ENCODE peak calls at places on chromosomes 5 and 9, in six cellular contexts. One of them, this sample, is unnamed.
A peak's percentile ranks its signal among the peaks of the same experiment; 100 is the strongest.

GRCh38 chr5:142655339-142656267 is 30.3 kb downstream of the FGF1 start:
- DNase-seq in colonic mucosa: peak; percentile 79
- DNase-seq in HepG2: peak; percentile 62
- DNase-seq in Peyer's patch: peak; percentile 86
- DNase-seq in AG04450: peak; percentile 72
- DNase-seq in GM20000: peak; percentile 79
- DNase-seq in this sample: peak; percentile 90

GRCh38 chr5:84450617-84451414 is 66.1 kb upstream of the EDIL3 start:
- DNase-seq in colonic mucosa: no peak
- DNase-seq in HepG2: no peak
- DNase-seq in Peyer's patch: no peak
- DNase-seq in AG04450: no peak
- DNase-seq in GM20000: no peak
- DNase-seq in this sample: no peak

GRCh38 chr9:126066131-126066530 is 260.5 kb upstream of the MVB12B start:
- DNase-seq in colonic mucosa: no peak
- DNase-seq in HepG2: no peak
- DNase-seq in Peyer's patch: no peak
- DNase-seq in AG04450: no peak
- DNase-seq in GM20000: no peak
- DNase-seq in this sample: no peak

GRCh38 chr5:81819556-81820314 is 68.8 kb upstream of the SSBP2 start:
- DNase-seq in colonic mucosa: no peak
- DNase-seq in HepG2: no peak
- DNase-seq in Peyer's patch: no peak
- DNase-seq in AG04450: no peak
- DNase-seq in GM20000: no peak
- DNase-seq in this sample: no peak

GRCh38 chr5:95959051-95959963 is 2.3 kb downstream of the ELL2 start:
- DNase-seq in colonic mucosa: no peak
- DNase-seq in HepG2: peak; percentile 73
- DNase-seq in Peyer's patch: peak; percentile 39
- DNase-seq in AG04450: no peak
- DNase-seq in GM20000: peak; percentile 15
- DNase-seq in this sample: peak; percentile 11

GRCh38 chr5:168076561-168076991 is 214.9 kb upstream of the WWC1 start:
- DNase-seq in colonic mucosa: no peak
- DNase-seq in HepG2: peak; percentile 16
- DNase-seq in Peyer's patch: no peak
- DNase-seq in AG04450: peak; percentile 1
- DNase-seq in GM20000: peak; percentile 12
- DNase-seq in this sample: peak; percentile 57

GRCh38 chr9:127545196-127546124 is 66.6 kb upstream of the STXBP1 start:
- DNase-seq in colonic mucosa: peak; percentile 87
- DNase-seq in HepG2: peak; percentile 96
- DNase-seq in Peyer's patch: peak; percentile 67
- DNase-seq in AG04450: no peak
- DNase-seq in GM20000: peak; percentile 53
- DNase-seq in this sample: peak; percentile 94

GRCh38 chr5:32714836-32715235 is 3.7 kb downstream of the NPR3 start:
- DNase-seq in colonic mucosa: no peak
- DNase-seq in HepG2: no peak
- DNase-seq in Peyer's patch: no peak
- DNase-seq in AG04450: no peak
- DNase-seq in GM20000: no peak
- DNase-seq in this sample: no peak

GRCh38 chr5:103271570-103272289 is 13.2 kb downstream of the MACIR start:
- DNase-seq in colonic mucosa: no peak
- DNase-seq in HepG2: no peak
- DNase-seq in Peyer's patch: no peak
- DNase-seq in AG04450: no peak
- DNase-seq in GM20000: no peak
- DNase-seq in this sample: no peak

GRCh38 chr5:81980598-81981260 is 8.9 kb downstream of the ATG10 start:
- DNase-seq in colonic mucosa: no peak
- DNase-seq in HepG2: no peak
- DNase-seq in Peyer's patch: no peak
- DNase-seq in AG04450: no peak
- DNase-seq in GM20000: no peak
- DNase-seq in this sample: no peak

GRCh38 chr5:136025900-136026299 is 2.9 kb upstream of the TGFBI start:
- DNase-seq in colonic mucosa: no peak
- DNase-seq in HepG2: no peak
- DNase-seq in Peyer's patch: no peak
- DNase-seq in AG04450: peak; percentile 53
- DNase-seq in GM20000: no peak
- DNase-seq in this sample: no peak

GRCh38 chr5:143154495-143155375 is 248.8 kb downstream of the NR3C1 start:
- DNase-seq in colonic mucosa: no peak
- DNase-seq in HepG2: no peak
- DNase-seq in Peyer's patch: no peak
- DNase-seq in AG04450: no peak
- DNase-seq in GM20000: no peak
- DNase-seq in this sample: no peak

GRCh38 chr9:117265253-117265652 is 149.6 kb downstream of the ASTN2 start:
- DNase-seq in colonic mucosa: no peak
- DNase-seq in HepG2: no peak
- DNase-seq in Peyer's patch: no peak
- DNase-seq in AG04450: no peak
- DNase-seq in GM20000: no peak
- DNase-seq in this sample: no peak

GRCh38 chr5:141492168-141492885 is 3.4 kb downstream of the PCDHGC5 start:
- DNase-seq in colonic mucosa: no peak
- DNase-seq in HepG2: no peak
- DNase-seq in Peyer's patch: no peak
- DNase-seq in AG04450: no peak
- DNase-seq in GM20000: peak; percentile 74
- DNase-seq in this sample: no peak

GRCh38 chr9:112034216-112034611 is 137.6 kb downstream of the UGCG start:
- DNase-seq in colonic mucosa: peak; percentile 16
- DNase-seq in HepG2: no peak
- DNase-seq in Peyer's patch: no peak
- DNase-seq in AG04450: no peak
- DNase-seq in GM20000: no peak
- DNase-seq in this sample: no peak

GRCh38 chr9:127629468-127630081 is 17.5 kb downstream of the STXBP1 start:
- DNase-seq in colonic mucosa: no peak
- DNase-seq in HepG2: no peak
- DNase-seq in Peyer's patch: no peak
- DNase-seq in AG04450: no peak
- DNase-seq in GM20000: no peak
- DNase-seq in this sample: no peak

GRCh38 chr9:73011346-73011745 is 58.5 kb upstream of the ALDH1A1 start:
- DNase-seq in colonic mucosa: no peak
- DNase-seq in HepG2: no peak
- DNase-seq in Peyer's patch: no peak
- DNase-seq in AG04450: no peak
- DNase-seq in GM20000: no peak
- DNase-seq in this sample: no peak

GRCh38 chr9:3526903-3527652 is 1.3 kb upstream of the RFX3 start:
- DNase-seq in colonic mucosa: peak; percentile 53
- DNase-seq in HepG2: peak; percentile 28
- DNase-seq in Peyer's patch: no peak
- DNase-seq in AG04450: no peak
- DNase-seq in GM20000: peak; percentile 62
- DNase-seq in this sample: peak; percentile 15

GRCh38 chr5:180910735-180911134 is 11.8 kb downstream of the BTNL8 start:
- DNase-seq in colonic mucosa: no peak
- DNase-seq in HepG2: no peak
- DNase-seq in Peyer's patch: no peak
- DNase-seq in AG04450: no peak
- DNase-seq in GM20000: no peak
- DNase-seq in this sample: no peak

GRCh38 chr5:64691333-64691732 is 1.0 kb downstream of the SHISAL2B start:
- DNase-seq in colonic mucosa: no peak
- DNase-seq in HepG2: no peak
- DNase-seq in Peyer's patch: no peak
- DNase-seq in AG04450: no peak
- DNase-seq in GM20000: no peak
- DNase-seq in this sample: no peak

GRCh38 chr5:64688965-64689364 is 1.3 kb upstream of the SHISAL2B start:
- DNase-seq in colonic mucosa: no peak
- DNase-seq in HepG2: no peak
- DNase-seq in Peyer's patch: no peak
- DNase-seq in AG04450: no peak
- DNase-seq in GM20000: no peak
- DNase-seq in this sample: no peak

GRCh38 chr5:64690104-64690416 is 243 bp upstream of the SHISAL2B start:
- DNase-seq in colonic mucosa: no peak
- DNase-seq in HepG2: no peak
- DNase-seq in Peyer's patch: no peak
- DNase-seq in AG04450: no peak
- DNase-seq in GM20000: no peak
- DNase-seq in this sample: no peak

GRCh38 chr5:64693636-64694035 is 3.3 kb downstream of the SHISAL2B start:
- DNase-seq in colonic mucosa: no peak
- DNase-seq in HepG2: no peak
- DNase-seq in Peyer's patch: no peak
- DNase-seq in AG04450: no peak
- DNase-seq in GM20000: no peak
- DNase-seq in this sample: peak; percentile 2

DNA sequence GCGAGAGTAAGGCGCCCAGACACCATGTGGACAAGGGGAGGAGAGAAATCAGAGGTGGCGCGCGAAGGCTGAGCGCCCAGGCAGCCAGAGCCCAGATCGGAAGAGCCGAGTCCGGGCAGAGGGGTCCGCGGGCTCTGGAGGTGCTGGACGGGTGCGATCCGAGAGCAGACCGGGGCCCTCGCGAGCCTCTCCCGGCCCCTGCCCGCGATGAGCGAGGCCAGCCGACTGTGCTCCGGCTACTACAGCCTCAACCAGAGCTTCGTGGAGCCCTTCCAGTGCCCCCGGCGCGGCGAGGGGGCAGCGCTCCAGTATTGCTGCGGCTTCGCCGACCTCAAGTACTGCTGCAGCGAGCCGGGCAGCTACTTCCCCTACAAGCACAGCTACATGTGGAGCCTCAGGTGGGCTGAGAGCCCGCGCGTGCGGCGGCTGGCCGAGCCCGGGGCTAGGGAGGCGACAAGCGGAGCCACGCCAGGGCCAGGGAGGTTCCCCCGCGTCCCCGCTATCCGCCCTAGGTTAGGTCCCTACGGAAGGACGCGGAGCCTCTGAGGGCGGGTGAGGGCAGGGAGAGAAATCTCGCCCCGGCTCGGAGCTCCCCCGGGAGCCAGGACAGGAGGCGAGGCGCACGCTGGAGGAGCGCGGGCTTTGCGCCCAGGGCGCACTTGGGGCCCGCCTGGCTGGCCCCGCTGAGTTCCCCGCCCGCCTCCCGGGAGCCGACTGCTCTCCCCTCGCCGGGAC is at the start of gene SHISAL2B:
- DNase-seq in colonic mucosa: no peak
- DNase-seq in HepG2: no peak
- DNase-seq in Peyer's patch: no peak
- DNase-seq in AG04450: no peak
- DNase-seq in GM20000: peak; percentile 38
- DNase-seq in this sample: peak; percentile 26
- TF ChIP-seq CTCF in colonic mucosa: no peak
- TF ChIP-seq CTCF in HepG2: no peak
- TF ChIP-seq CTCF in Peyer's patch: no peak
- TF ChIP-seq CTCF in AG04450: no peak
- TF ChIP-seq CTCF in GM20000: no peak
- TF ChIP-seq CTCF in this sample: no peak

GRCh38 chr5:6713274-6714181 is at the start of gene TENT4A:
- DNase-seq in colonic mucosa: peak; percentile 40
- DNase-seq in HepG2: no peak
- DNase-seq in Peyer's patch: no peak
- DNase-seq in AG04450: no peak
- DNase-seq in GM20000: peak; percentile 99
- DNase-seq in this sample: no peak

GRCh38 chr5:6710551-6711318 is 2.5 kb upstream of the TENT4A start:
- DNase-seq in colonic mucosa: peak; percentile 15
- DNase-seq in HepG2: no peak
- DNase-seq in Peyer's patch: peak; percentile 25
- DNase-seq in AG04450: no peak
- DNase-seq in GM20000: no peak
- DNase-seq in this sample: no peak

GRCh38 chr5:6711409-6712135 is 1.7 kb upstream of the TENT4A start:
- DNase-seq in colonic mucosa: peak; percentile 19
- DNase-seq in HepG2: no peak
- DNase-seq in Peyer's patch: no peak
- DNase-seq in AG04450: no peak
- DNase-seq in GM20000: no peak
- DNase-seq in this sample: no peak

GRCh38 chr5:6712582-6713273 is 504 bp upstream of the TENT4A start:
- DNase-seq in colonic mucosa: peak; percentile 95
- DNase-seq in HepG2: peak; percentile 92
- DNase-seq in Peyer's patch: peak; percentile 99
- DNase-seq in AG04450: peak; percentile 86
- DNase-seq in GM20000: peak; percentile 95
- DNase-seq in this sample: peak; percentile 97

DNA sequence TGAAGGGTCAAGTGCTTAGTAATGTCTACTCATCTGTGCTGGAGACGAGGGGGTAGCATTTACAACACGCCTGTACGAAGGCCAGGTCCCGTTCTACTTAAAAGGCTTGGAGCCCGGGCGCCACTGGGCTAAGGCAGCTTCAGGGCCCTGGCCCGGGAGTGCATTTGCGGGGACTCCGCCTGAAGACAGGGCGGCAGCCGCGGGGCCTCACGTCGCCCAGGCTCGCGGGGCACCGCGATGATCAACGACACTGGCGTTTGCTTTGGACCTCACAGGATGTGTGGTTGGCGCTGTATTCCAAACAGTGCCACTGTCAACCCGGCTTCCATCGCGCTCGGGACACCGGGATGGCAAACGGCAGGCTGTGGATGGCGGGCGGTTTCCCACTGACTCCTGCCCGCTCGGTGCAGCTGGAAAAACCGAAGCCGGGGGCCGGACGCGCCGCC is 1.1 kb upstream of the TENT4A start:
- DNase-seq in colonic mucosa: peak; percentile 67
- DNase-seq in HepG2: peak; percentile 52
- DNase-seq in Peyer's patch: peak; percentile 80
- DNase-seq in AG04450: no peak
- DNase-seq in GM20000: peak; percentile 58
- DNase-seq in this sample: peak; percentile 56
- TF ChIP-seq CTCF in colonic mucosa: no peak
- TF ChIP-seq CTCF in HepG2: no peak
- TF ChIP-seq CTCF in Peyer's patch: no peak
- TF ChIP-seq CTCF in AG04450: peak; percentile 23
- TF ChIP-seq CTCF in GM20000: no peak
- TF ChIP-seq CTCF in this sample: no peak

DNA sequence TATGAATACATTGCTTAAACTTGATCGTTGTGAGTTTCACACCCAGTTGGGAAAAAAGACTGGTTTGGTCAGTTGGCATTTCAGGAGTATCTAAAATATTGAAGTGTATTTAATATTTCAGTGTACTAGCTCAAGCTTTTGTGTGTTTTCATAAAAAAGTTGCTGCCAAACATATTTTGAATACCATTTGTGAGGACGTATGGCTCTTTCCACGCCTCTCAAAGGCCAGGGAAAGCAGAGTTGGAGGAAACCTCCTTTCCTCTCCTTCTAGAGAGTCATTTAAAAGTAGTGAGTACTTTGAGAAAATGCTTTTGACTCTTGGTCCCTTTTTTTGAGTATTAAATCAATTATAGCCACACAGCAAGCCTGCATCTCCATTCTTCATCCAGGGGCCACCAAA is 43.2 kb upstream of the ANKRD33B start:
- DNase-seq in colonic mucosa: no peak
- DNase-seq in HepG2: no peak
- DNase-seq in Peyer's patch: no peak
- DNase-seq in AG04450: no peak
- DNase-seq in GM20000: no peak
- DNase-seq in this sample: no peak
- TF ChIP-seq CTCF in colonic mucosa: no peak
- TF ChIP-seq CTCF in HepG2: no peak
- TF ChIP-seq CTCF in Peyer's patch: no peak
- TF ChIP-seq CTCF in AG04450: no peak
- TF ChIP-seq CTCF in GM20000: no peak
- TF ChIP-seq CTCF in this sample: no peak

GRCh38 chr5:173625686-173626500 is 9.4 kb upstream of the BOD1 start:
- DNase-seq in colonic mucosa: no peak
- DNase-seq in HepG2: no peak
- DNase-seq in Peyer's patch: no peak
- DNase-seq in AG04450: no peak
- DNase-seq in GM20000: peak; percentile 46
- DNase-seq in this sample: no peak
- TF ChIP-seq CTCF in colonic mucosa: no peak
- TF ChIP-seq CTCF in HepG2: peak; percentile 39
- TF ChIP-seq CTCF in Peyer's patch: no peak
- TF ChIP-seq CTCF in AG04450: no peak
- TF ChIP-seq CTCF in GM20000: peak; percentile 28
- TF ChIP-seq CTCF in this sample: no peak